ENCODE peak calls at places on chromosomes 4 and X, in eight cellular contexts. One of them, this sample, is unnamed.

GRCh38 chrX:16807976-16808542 is 21.8 kb downstream of the TXLNG start:
- DNase-seq in H7: peak
- DNase-seq in choroid plexus epithelial cell: peak
- DNase-seq in Panc1: no peak
- DNase-seq in heart right ventricle: no peak
- DNase-seq in endodermal cell: no peak
- DNase-seq in upper lobe of left lung: no peak
- DNase-seq in cardiac muscle cell: peak
- DNase-seq in this sample: no peak

GRCh38 chrX:120316587-120317283 is 5.5 kb upstream of the TMEM255A start:
- DNase-seq in H7: no peak
- DNase-seq in choroid plexus epithelial cell: no peak
- DNase-seq in Panc1: no peak
- DNase-seq in heart right ventricle: no peak
- DNase-seq in endodermal cell: no peak
- DNase-seq in upper lobe of left lung: no peak
- DNase-seq in cardiac muscle cell: no peak
- DNase-seq in this sample: no peak

GRCh38 chr4:10101559-10102192 is 14.9 kb downstream of the WDR1 start:
- DNase-seq in H7: no peak
- DNase-seq in choroid plexus epithelial cell: no peak
- DNase-seq in Panc1: no peak
- DNase-seq in heart right ventricle: no peak
- DNase-seq in endodermal cell: no peak
- DNase-seq in upper lobe of left lung: no peak
- DNase-seq in cardiac muscle cell: no peak
- DNase-seq in this sample: no peak

GRCh38 chr4:17761062-17761461 is 20.4 kb downstream of the FAM184B start:
- DNase-seq in H7: no peak
- DNase-seq in choroid plexus epithelial cell: no peak
- DNase-seq in Panc1: no peak
- DNase-seq in heart right ventricle: no peak
- DNase-seq in endodermal cell: no peak
- DNase-seq in upper lobe of left lung: no peak
- DNase-seq in cardiac muscle cell: no peak
- DNase-seq in this sample: no peak

GRCh38 chr4:72507167-72507566 is 61.9 kb downstream of the ADAMTS3 start:
- DNase-seq in H7: no peak
- DNase-seq in choroid plexus epithelial cell: no peak
- DNase-seq in Panc1: no peak
- DNase-seq in heart right ventricle: no peak
- DNase-seq in endodermal cell: no peak
- DNase-seq in upper lobe of left lung: no peak
- DNase-seq in cardiac muscle cell: no peak
- DNase-seq in this sample: no peak

GRCh38 chr4:38062088-38062893 is 102.1 kb downstream of the PTTG2 start:
- DNase-seq in H7: peak
- DNase-seq in choroid plexus epithelial cell: peak
- DNase-seq in Panc1: peak
- DNase-seq in heart right ventricle: peak
- DNase-seq in endodermal cell: peak
- DNase-seq in upper lobe of left lung: peak
- DNase-seq in cardiac muscle cell: peak
- DNase-seq in this sample: no peak

GRCh38 chrX:121146059-121146628 is 98.7 kb downstream of the GLUD2 start:
- DNase-seq in H7: no peak
- DNase-seq in choroid plexus epithelial cell: peak
- DNase-seq in Panc1: no peak
- DNase-seq in heart right ventricle: no peak
- DNase-seq in endodermal cell: no peak
- DNase-seq in upper lobe of left lung: no peak
- DNase-seq in cardiac muscle cell: no peak
- DNase-seq in this sample: no peak

GRCh38 chr4:40475609-40476008 is 140.5 kb downstream of the CHRNA9 start:
- DNase-seq in H7: no peak
- DNase-seq in choroid plexus epithelial cell: no peak
- DNase-seq in Panc1: no peak
- DNase-seq in heart right ventricle: no peak
- DNase-seq in endodermal cell: no peak
- DNase-seq in upper lobe of left lung: peak
- DNase-seq in cardiac muscle cell: no peak
- DNase-seq in this sample: no peak

GRCh38 chr4:80767944-80768343 is 262.6 kb upstream of the BMP3 start:
- DNase-seq in H7: no peak
- DNase-seq in choroid plexus epithelial cell: no peak
- DNase-seq in Panc1: no peak
- DNase-seq in heart right ventricle: no peak
- DNase-seq in endodermal cell: no peak
- DNase-seq in upper lobe of left lung: no peak
- DNase-seq in cardiac muscle cell: no peak
- DNase-seq in this sample: no peak

GRCh38 chr4:152033621-152034020 is 272.8 kb upstream of the GATB start:
- DNase-seq in H7: no peak
- DNase-seq in choroid plexus epithelial cell: no peak
- DNase-seq in Panc1: no peak
- DNase-seq in heart right ventricle: no peak
- DNase-seq in endodermal cell: no peak
- DNase-seq in upper lobe of left lung: no peak
- DNase-seq in cardiac muscle cell: no peak
- DNase-seq in this sample: no peak

GRCh38 chr4:78065514-78066192 is 8.5 kb downstream of the FRAS1 start:
- DNase-seq in H7: no peak
- DNase-seq in choroid plexus epithelial cell: no peak
- DNase-seq in Panc1: no peak
- DNase-seq in heart right ventricle: no peak
- DNase-seq in endodermal cell: no peak
- DNase-seq in upper lobe of left lung: no peak
- DNase-seq in cardiac muscle cell: no peak
- DNase-seq in this sample: no peak

GRCh38 chr4:2537011-2537830 is 774 bp downstream of the FAM193A start:
- DNase-seq in H7: peak
- DNase-seq in choroid plexus epithelial cell: peak
- DNase-seq in Panc1: no peak
- DNase-seq in heart right ventricle: peak
- DNase-seq in endodermal cell: peak
- DNase-seq in upper lobe of left lung: peak
- DNase-seq in cardiac muscle cell: peak
- DNase-seq in this sample: no peak

GRCh38 chr4:100431416-100431815 is 86.4 kb downstream of the EMCN start:
- DNase-seq in H7: no peak
- DNase-seq in choroid plexus epithelial cell: no peak
- DNase-seq in Panc1: no peak
- DNase-seq in heart right ventricle: no peak
- DNase-seq in endodermal cell: no peak
- DNase-seq in upper lobe of left lung: no peak
- DNase-seq in cardiac muscle cell: no peak
- DNase-seq in this sample: no peak

GRCh38 chr4:37946503-37947179 is 13.6 kb upstream of the PTTG2 start:
- DNase-seq in H7: no peak
- DNase-seq in choroid plexus epithelial cell: no peak
- DNase-seq in Panc1: no peak
- DNase-seq in heart right ventricle: peak
- DNase-seq in endodermal cell: no peak
- DNase-seq in upper lobe of left lung: peak
- DNase-seq in cardiac muscle cell: no peak
- DNase-seq in this sample: no peak

GRCh38 chr4:2646386-2647149 is 109.6 kb downstream of the TNIP2 start:
- DNase-seq in H7: no peak
- DNase-seq in choroid plexus epithelial cell: no peak
- DNase-seq in Panc1: no peak
- DNase-seq in heart right ventricle: no peak
- DNase-seq in endodermal cell: no peak
- DNase-seq in upper lobe of left lung: no peak
- DNase-seq in cardiac muscle cell: no peak
- DNase-seq in this sample: no peak

GRCh38 chr4:155745984-155746383 is 12.8 kb upstream of the GUCY1B1 start:
- DNase-seq in H7: no peak
- DNase-seq in choroid plexus epithelial cell: peak
- DNase-seq in Panc1: no peak
- DNase-seq in heart right ventricle: no peak
- DNase-seq in endodermal cell: no peak
- DNase-seq in upper lobe of left lung: no peak
- DNase-seq in cardiac muscle cell: peak
- DNase-seq in this sample: no peak

GRCh38 chrX:48834383-48834709 is 1.1 kb downstream of the PCSK1N start:
- DNase-seq in H7: no peak
- DNase-seq in choroid plexus epithelial cell: no peak
- DNase-seq in Panc1: no peak
- DNase-seq in heart right ventricle: no peak
- DNase-seq in endodermal cell: no peak
- DNase-seq in upper lobe of left lung: no peak
- DNase-seq in cardiac muscle cell: no peak
- DNase-seq in this sample: no peak
- H3K4me3 ChIP-seq in H7: peak
- H3K4me3 ChIP-seq in choroid plexus epithelial cell: no peak
- H3K4me3 ChIP-seq in Panc1: peak
- H3K4me3 ChIP-seq in heart right ventricle: no peak
- H3K4me3 ChIP-seq in endodermal cell: peak
- H3K4me3 ChIP-seq in upper lobe of left lung: no peak
- H3K4me3 ChIP-seq in cardiac muscle cell: no peak
- H3K4me3 ChIP-seq in this sample: no peak

GRCh38 chr4:64780664-64781063 is 371.4 kb upstream of the TECRL start:
- DNase-seq in H7: no peak
- DNase-seq in choroid plexus epithelial cell: no peak
- DNase-seq in Panc1: no peak
- DNase-seq in heart right ventricle: no peak
- DNase-seq in endodermal cell: no peak
- DNase-seq in upper lobe of left lung: no peak
- DNase-seq in cardiac muscle cell: no peak
- DNase-seq in this sample: no peak
- H3K4me3 ChIP-seq in H7: no peak
- H3K4me3 ChIP-seq in choroid plexus epithelial cell: no peak
- H3K4me3 ChIP-seq in Panc1: no peak
- H3K4me3 ChIP-seq in heart right ventricle: no peak
- H3K4me3 ChIP-seq in endodermal cell: no peak
- H3K4me3 ChIP-seq in upper lobe of left lung: no peak
- H3K4me3 ChIP-seq in cardiac muscle cell: no peak
- H3K4me3 ChIP-seq in this sample: no peak

DNA sequence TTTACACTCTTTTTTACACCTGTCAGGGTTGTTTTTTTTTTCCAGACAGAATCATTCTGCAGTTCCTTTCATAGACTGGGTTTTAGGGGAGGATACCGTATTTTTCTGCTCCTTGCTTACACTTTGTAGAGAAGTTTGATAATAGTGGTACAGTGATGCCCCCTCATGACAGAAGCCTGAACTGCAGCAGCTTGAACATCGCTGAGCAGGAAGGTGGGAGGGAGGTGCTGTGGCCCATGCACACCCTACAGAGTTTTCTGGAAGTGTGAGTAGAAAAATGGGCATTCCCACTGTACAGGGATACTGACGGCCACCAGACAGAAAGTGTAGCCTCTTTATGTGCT is 54.5 kb downstream of the RAB40A start:
- DNase-seq in H7: peak
- DNase-seq in choroid plexus epithelial cell: peak
- DNase-seq in Panc1: peak
- DNase-seq in heart right ventricle: peak
- DNase-seq in endodermal cell: peak
- DNase-seq in upper lobe of left lung: peak
- DNase-seq in cardiac muscle cell: peak
- DNase-seq in this sample: no peak
- H3K4me3 ChIP-seq in H7: no peak
- H3K4me3 ChIP-seq in choroid plexus epithelial cell: peak
- H3K4me3 ChIP-seq in Panc1: peak
- H3K4me3 ChIP-seq in heart right ventricle: peak
- H3K4me3 ChIP-seq in endodermal cell: peak
- H3K4me3 ChIP-seq in upper lobe of left lung: peak
- H3K4me3 ChIP-seq in cardiac muscle cell: no peak
- H3K4me3 ChIP-seq in this sample: peak

GRCh38 chrX:55451125-55451524 is 802 bp upstream of the MAGEH1 start:
- DNase-seq in H7: no peak
- DNase-seq in choroid plexus epithelial cell: no peak
- DNase-seq in Panc1: no peak
- DNase-seq in heart right ventricle: no peak
- DNase-seq in endodermal cell: no peak
- DNase-seq in upper lobe of left lung: no peak
- DNase-seq in cardiac muscle cell: peak
- DNase-seq in this sample: no peak
- H3K4me3 ChIP-seq in H7: no peak
- H3K4me3 ChIP-seq in choroid plexus epithelial cell: no peak
- H3K4me3 ChIP-seq in Panc1: peak
- H3K4me3 ChIP-seq in heart right ventricle: peak
- H3K4me3 ChIP-seq in endodermal cell: peak
- H3K4me3 ChIP-seq in upper lobe of left lung: peak
- H3K4me3 ChIP-seq in cardiac muscle cell: no peak
- H3K4me3 ChIP-seq in this sample: peak

GRCh38 chr4:141335166-141335565 is 114.5 kb downstream of the ZNF330 start:
- DNase-seq in H7: no peak
- DNase-seq in choroid plexus epithelial cell: no peak
- DNase-seq in Panc1: no peak
- DNase-seq in heart right ventricle: no peak
- DNase-seq in endodermal cell: no peak
- DNase-seq in upper lobe of left lung: no peak
- DNase-seq in cardiac muscle cell: no peak
- DNase-seq in this sample: no peak

GRCh38 chr4:141329174-141329569 is 108.5 kb downstream of the ZNF330 start:
- DNase-seq in H7: no peak
- DNase-seq in choroid plexus epithelial cell: peak
- DNase-seq in Panc1: no peak
- DNase-seq in heart right ventricle: no peak
- DNase-seq in endodermal cell: no peak
- DNase-seq in upper lobe of left lung: no peak
- DNase-seq in cardiac muscle cell: peak
- DNase-seq in this sample: no peak

GRCh38 chr4:141328550-141329173 is 108.0 kb downstream of the ZNF330 start:
- DNase-seq in H7: no peak
- DNase-seq in choroid plexus epithelial cell: no peak
- DNase-seq in Panc1: no peak
- DNase-seq in heart right ventricle: no peak
- DNase-seq in endodermal cell: no peak
- DNase-seq in upper lobe of left lung: no peak
- DNase-seq in cardiac muscle cell: no peak
- DNase-seq in this sample: no peak

DNA sequence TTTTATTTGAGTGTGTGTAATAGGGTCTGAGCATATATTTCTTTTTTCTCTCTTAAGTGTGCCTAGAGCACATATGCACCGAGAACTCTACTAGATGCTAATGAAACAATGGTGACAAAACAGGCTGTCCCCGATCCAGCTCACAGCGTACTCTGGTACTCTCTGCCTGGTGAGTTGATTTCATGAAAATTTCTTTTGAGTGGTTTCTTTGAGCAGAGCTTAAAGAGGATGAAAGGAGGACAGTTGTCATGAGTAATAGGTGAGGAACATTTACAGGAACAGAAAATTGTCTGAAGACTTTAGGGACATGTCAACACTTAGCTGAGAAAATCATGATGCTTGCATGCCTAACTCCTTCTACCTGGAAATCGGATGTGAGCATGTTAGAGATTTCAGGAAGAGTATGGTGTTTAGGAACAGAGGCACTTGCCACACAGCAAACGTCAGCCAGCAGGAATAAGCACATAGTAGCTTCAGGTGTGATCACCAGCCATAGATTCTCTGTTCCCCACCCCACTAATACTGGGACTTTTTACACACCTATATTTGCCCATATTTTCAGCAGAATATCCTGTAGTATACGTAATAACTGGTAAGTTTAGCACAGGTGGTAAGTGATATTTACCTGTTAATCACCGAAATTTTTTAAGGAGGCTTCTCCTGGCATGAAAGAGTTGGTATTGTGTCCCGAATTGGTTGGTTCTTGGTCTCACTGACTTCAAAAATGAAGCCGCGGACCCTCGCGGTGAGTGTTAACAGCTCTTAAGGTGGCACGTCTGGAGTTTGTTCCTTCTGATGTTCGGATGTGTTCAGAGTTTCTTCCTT is 111.1 kb downstream of the ZNF330 start:
- DNase-seq in H7: no peak
- DNase-seq in choroid plexus epithelial cell: no peak
- DNase-seq in Panc1: no peak
- DNase-seq in heart right ventricle: no peak
- DNase-seq in endodermal cell: no peak
- DNase-seq in upper lobe of left lung: no peak
- DNase-seq in cardiac muscle cell: no peak
- DNase-seq in this sample: no peak
- H3K4me3 ChIP-seq in H7: no peak
- H3K4me3 ChIP-seq in choroid plexus epithelial cell: no peak
- H3K4me3 ChIP-seq in Panc1: peak
- H3K4me3 ChIP-seq in heart right ventricle: peak
- H3K4me3 ChIP-seq in endodermal cell: no peak
- H3K4me3 ChIP-seq in upper lobe of left lung: no peak
- H3K4me3 ChIP-seq in cardiac muscle cell: no peak
- H3K4me3 ChIP-seq in this sample: no peak